ENCODE peak calls at places on chromosomes 13 and 19, in six cellular contexts. K is HAP-1, I is GF-D8, Q is iris pigment epithelial cell, T is skeletal muscle cell, G is T-helper 2 cell. V is an unnamed sample.

GRCh38 chr19:1236566-1236965 is 1.2 kb downstream of the CBARP start:
- DNase-seq in K (peak; percentile 65), I (no peak), Q (no peak), T (no peak), G (no peak), V (no peak)

GRCh38 chr19:5651361-5651760 is 28.5 kb downstream of the SAFB start:
- DNase-seq in K (no peak), I (no peak), Q (no peak), T (no peak), G (no peak), V (no peak)

GRCh38 chr13:41428155-41428554 is 29.2 kb upstream of the RGCC start:
- DNase-seq in K (no peak), I (no peak), Q (no peak), T (no peak), G (peak; percentile 13), V (no peak)

GRCh38 chr19:7658219-7658686 is 10.6 kb upstream of the RETN start:
- DNase-seq in K (no peak), I (no peak), Q (peak; percentile 17), T (no peak), G (no peak), V (peak; percentile 35)

GRCh38 chr19:38556521-38557174 is 61.1 kb downstream of the MAP4K1 start:
- DNase-seq in K (no peak), I (no peak), Q (no peak), T (no peak), G (no peak), V (no peak)

GRCh38 chr13:33015791-33016323 is 366 bp upstream of the KL start:
- DNase-seq in K (peak; percentile 52), I (no peak), Q (no peak), T (no peak), G (no peak), V (no peak)

GRCh38 chr19:44850641-44851109 is 4.6 kb downstream of the NECTIN2 start:
- DNase-seq in K (no peak), I (no peak), Q (no peak), T (no peak), G (no peak), V (no peak)

GRCh38 chr13:33312150-33312908 is 26.8 kb upstream of the STARD13 start:
- DNase-seq in K (no peak), I (no peak), Q (peak; percentile 47), T (no peak), G (no peak), V (no peak)

GRCh38 chr19:54209748-54210494 is 9.3 kb downstream of the RPS9 start:
- DNase-seq in K (peak; percentile 81), I (peak; percentile 76), Q (peak; percentile 99), T (peak; percentile 89), G (no peak), V (peak; percentile 55)

GRCh38 chr13:99691552-99691951 is 190.3 kb downstream of the TM9SF2 start:
- DNase-seq in K (no peak), I (no peak), Q (no peak), T (no peak), G (no peak), V (no peak)

GRCh38 chr19:46746281-46746965 is at the start of gene STRN4:
- DNase-seq in K (peak; percentile 54), I (no peak), Q (no peak), T (no peak), G (peak; percentile 43), V (peak; percentile 32)

GRCh38 chr19:35213678-35214632 is 14.6 kb downstream of the FAM187B start:
- DNase-seq in K (no peak), I (peak; percentile 86), Q (peak; percentile 90), T (peak; percentile 8), G (no peak), V (peak; percentile 43)

GRCh38 chr19:16073988-16074387 is 2.3 kb upstream of the TPM4 start:
- DNase-seq in K (no peak), I (no peak), Q (no peak), T (no peak), G (no peak), V (no peak)

GRCh38 chr19:16319466-16319865 is 5.2 kb upstream of the KLF2 start:
- DNase-seq in K (no peak), I (no peak), Q (no peak), T (peak; percentile 34), G (no peak), V (no peak)

GRCh38 chr13:113211774-113212173 is 2.4 kb downstream of the CUL4A start:
- DNase-seq in K (peak; percentile 64), I (no peak), Q (no peak), T (no peak), G (no peak), V (no peak)

GRCh38 chr19:10533656-10534386 is 9.9 kb upstream of the ATG4D start:
- DNase-seq in K (no peak), I (no peak), Q (peak; percentile 94), T (peak; percentile 12), G (no peak), V (no peak)

GRCh38 chr19:34481861-34482379 is 362 bp downstream of the WTIP start:
- DNase-seq in K (no peak), I (no peak), Q (peak; percentile 72), T (peak; percentile 21), G (no peak), V (no peak)

GRCh38 chr19:43731854-43732253 is 16.0 kb downstream of the IRGC start:
- DNase-seq in K (no peak), I (peak; percentile 77), Q (peak; percentile 56), T (peak; percentile 15), G (no peak), V (peak; percentile 85)

GRCh38 chr13:32165791-32166190 is 134.2 kb downstream of the FRY start:
- DNase-seq in K (no peak), I (no peak), Q (no peak), T (peak; percentile 18), G (no peak), V (no peak)

V was measured in HL-60.